ENCODE peak calls at places on chromosomes 11 and 22, in six cellular contexts. H is CD8-positive, alpha-beta T cell; C is pancreas; J is lower lobe of right lung; T is left colon; S is sciatic nerve. Z is an unnamed sample.

GRCh38 chr11:44943696-44944095 is 7.0 kb downstream of the TP53I11 start:
- ATAC-seq in J (no peak), T (peak), C (peak), S (no peak), H (no peak), Z (no peak)

GRCh38 chr11:132898021-132898420 is 634.3 kb downstream of the OPCML start:
- ATAC-seq in H (no peak), J (no peak), T (no peak), S (no peak), C (no peak), Z (no peak)

GRCh38 chr11:1829039-1829820 is 5.6 kb upstream of the SYT8 start:
- ATAC-seq in S (no peak), C (no peak), H (no peak), J (peak), T (no peak), Z (no peak)

GRCh38 chr11:70421123-70421522 is 22.8 kb downstream of the CTTN start:
- ATAC-seq in S (peak), C (no peak), H (no peak), T (no peak), J (no peak), Z (no peak)

GRCh38 chr11:75642402-75643113 is 26.3 kb downstream of the MAP6 start:
- ATAC-seq in S (no peak), C (no peak), J (no peak), T (no peak), H (no peak), Z (no peak)

GRCh38 chr11:393219-394033 is 583 bp upstream of the PKP3 start:
- ATAC-seq in C (no peak), H (no peak), S (no peak), J (peak), T (peak), Z (no peak)

GRCh38 chr11:117919326-117920275 is 9.6 kb downstream of the TMPRSS13 start:
- ATAC-seq in H (no peak), J (no peak), C (no peak), S (no peak), T (peak), Z (no peak)

GRCh38 chr22:27990879-27991278 is 71.8 kb upstream of the PITPNB start:
- ATAC-seq in H (no peak), T (peak), C (peak), J (peak), S (peak), Z (peak)

GRCh38 chr22:42905702-42906183 is 48.7 kb upstream of the ARFGAP3 start:
- ATAC-seq in T (peak), S (no peak), J (peak), C (peak), H (no peak), Z (no peak)

GRCh38 chr22:40654522-40655167 is 18.1 kb upstream of the MRTFA start:
- ATAC-seq in C (no peak), T (peak), H (no peak), J (peak), S (peak), Z (no peak)

GRCh38 chr11:86719781-86720463 is 47.5 kb upstream of the ME3 start:
- ATAC-seq in C (no peak), H (no peak), J (no peak), T (no peak), S (no peak), Z (no peak)

GRCh38 chr22:30312053-30312452 is 14.7 kb downstream of the TBC1D10A start:
- ATAC-seq in C (no peak), J (no peak), T (peak), S (no peak), H (no peak), Z (peak)

GRCh38 chr11:119309953-119310681 is 6.8 kb downstream of the MCAM start:
- ATAC-seq in T (no peak), S (no peak), H (no peak), J (no peak), C (no peak), Z (no peak)

GRCh38 chr22:19892249-19892879 is 37.7 kb upstream of the GNB1L start:
- ATAC-seq in C (no peak), S (peak), H (peak), J (peak), T (no peak), Z (no peak)

GRCh38 chr11:47130541-47130940 is 46.1 kb downstream of the ARFGAP2 start:
- ATAC-seq in H (no peak), T (no peak), C (peak), S (peak), J (no peak), Z (no peak)

GRCh38 chr11:18853086-18853720 is 61.6 kb upstream of the PTPN5 start:
- ATAC-seq in C (peak), T (peak), J (peak), S (no peak), H (no peak), Z (no peak)

GRCh38 chr22:39240841-39241631 is 3.7 kb downstream of the PDGFB start:
- ATAC-seq in C (peak), H (peak), S (peak), J (peak), T (peak), Z (peak)

GRCh38 chr11:1792461-1792860 is 28.7 kb upstream of the CTSD start:
- ATAC-seq in J (no peak), S (no peak), H (no peak), C (no peak), T (no peak), Z (no peak)

GRCh38 chr11:5489571-5490357 is 1.3 kb downstream of the OR52D1 start:
- ATAC-seq in T (no peak), C (no peak), J (no peak), S (no peak), H (no peak), Z (no peak)

GRCh38 chr11:126304457-126305072 is 705 bp downstream of the DCPS start:
- ATAC-seq in H (no peak), C (no peak), T (peak), J (peak), S (peak), Z (peak)